ENCODE peak calls at places on chromosomes 3 and 15, in four cellular contexts. Z, L, M and F are unnamed samples. For H3K27me3, the result is how much of the 10 kb centered on the place peaks cover.

GRCh38 chr15:74725241-74725774 is at the start of gene CYP1A1:
- DNase-seq in Z (peak), L (peak), M (no peak), F (peak)

GRCh38 chr3:188956839-188957489 is 214.8 kb upstream of the TPRG1 start:
- DNase-seq in Z (peak), L (peak), M (no peak), F (no peak)

GRCh38 chr3:64331605-64332004 is 106.3 kb upstream of the PRICKLE2 start:
- DNase-seq in Z (no peak), L (no peak), M (no peak), F (no peak)

GRCh38 chr3:69249001-69249400 is 126.6 kb upstream of the LMOD3 start:
- DNase-seq in Z (no peak), L (no peak), M (no peak), F (no peak)

GRCh38 chr15:28023933-28024888 is 74.9 kb downstream of the OCA2 start:
- DNase-seq in Z (no peak), L (no peak), M (no peak), F (no peak)

GRCh38 chr15:32855942-32856341 is 138.1 kb downstream of the GREM1 start:
- DNase-seq in Z (no peak), L (peak), M (peak), F (no peak)

GRCh38 chr3:29144807-29145206 is 136.1 kb upstream of the RBMS3 start:
- DNase-seq in Z (peak), L (peak), M (peak), F (peak)

GRCh38 chr15:78730955-78731354 is 80.3 kb downstream of the ADAMTS7 start:
- DNase-seq in Z (no peak), L (no peak), M (no peak), F (no peak)

GRCh38 chr15:67148196-67148701 is 82.8 kb downstream of the SMAD3 start:
- DNase-seq in Z (no peak), L (peak), M (no peak), F (no peak)

GRCh38 chr15:35545316-35545824 is 595 bp downstream of the DPH6 start:
- DNase-seq in Z (no peak), L (peak), M (peak), F (peak)

GRCh38 chr15:40190591-40190990 is 29.7 kb downstream of the BUB1B start:
- DNase-seq in Z (no peak), L (peak), M (peak), F (no peak)

GRCh38 chr3:107986505-107986904 is 104.3 kb downstream of the CD47 start:
- DNase-seq in Z (no peak), L (no peak), M (no peak), F (no peak)

GRCh38 chr15:57146394-57147140 is 228.1 kb downstream of the TCF12 start:
- DNase-seq in Z (peak), L (peak), M (no peak), F (no peak)

GRCh38 chr15:47717036-47717611 is at the start of gene SEMA6D:
- DNase-seq in Z (peak), L (peak), M (peak), F (peak)

GRCh38 chr3:120022729-120023128 is 71.5 kb downstream of the GSK3B start:
- DNase-seq in Z (peak), L (no peak), M (no peak), F (no peak)

GRCh38 chr3:120587326-120587840 is 8.8 kb upstream of the NDUFB4 start:
- DNase-seq in Z (no peak), L (no peak), M (no peak), F (no peak)

GRCh38 chr3:143786229-143787199 is 61.8 kb downstream of the SLC9A9 start:
- DNase-seq in Z (no peak), L (no peak), M (no peak), F (no peak)

GRCh38 chr3:15241341-15241740 is 35.3 kb downstream of the CAPN7 start:
- DNase-seq in Z (peak), L (peak), M (no peak), F (peak)

GRCh38 chr3:133361011-133361410 is 38.8 kb upstream of the BFSP2 start:
- DNase-seq in Z (no peak), L (no peak), M (no peak), F (no peak)

GRCh38 chr15:48385031-48385430 is 53.8 kb downstream of the DUT start:
- DNase-seq in Z (no peak), L (no peak), M (no peak), F (no peak)

GRCh38 chr3:94928921-94929320 is 866.1 kb downstream of the NSUN3 start:
- DNase-seq in Z (no peak), L (peak), M (no peak), F (no peak)

GRCh38 chr3:28081533-28081947 is 159.9 kb upstream of the CMC1 start:
- DNase-seq in Z (no peak), L (no peak), M (no peak), F (no peak)

GRCh38 chr15:100879461-100880138 is at the start of gene ALDH1A3:
- DNase-seq in Z (peak), L (peak), M (peak), F (peak)

GRCh38 chr15:42059661-42060476 is 34.5 kb downstream of the PLA2G4D start:
- DNase-seq in Z (peak), L (peak), M (no peak), F (peak)

GRCh38 chr15:62874064-62874463 is 168.5 kb upstream of the TPM1 start:
- DNase-seq in Z (no peak), L (no peak), M (no peak), F (no peak)

GRCh38 chr3:177484206-177484605 is 286.9 kb upstream of the TBL1XR1 start:
- DNase-seq in Z (no peak), L (no peak), M (no peak), F (no peak)

GRCh38 chr3:106534206-106534605 is 665.4 kb upstream of the CBLB start:
- DNase-seq in Z (no peak), L (peak), M (no peak), F (no peak)

GRCh38 chr15:39077998-39078397 is 502.9 kb upstream of the THBS1 start:
- DNase-seq in Z (no peak), L (no peak), M (no peak), F (no peak)

GRCh38 chr15:39079296-39079834 is 501.5 kb upstream of the THBS1 start:
- DNase-seq in Z (no peak), L (peak), M (peak), F (no peak)

GRCh38 chr15:39075311-39075710 is 505.6 kb upstream of the THBS1 start:
- DNase-seq in Z (no peak), L (no peak), M (no peak), F (no peak)

GRCh38 chr15:39075756-39076341 is 505.0 kb upstream of the THBS1 start:
- DNase-seq in Z (no peak), L (no peak), M (no peak), F (no peak)

GRCh38 chr15:39074341-39074740 is 506.5 kb upstream of the THBS1 start:
- DNase-seq in Z (no peak), L (no peak), M (no peak), F (no peak)
- H3K27me3 ChIP-seq in Z (under half), L (under half), M (under half), F (under half)

DNA sequence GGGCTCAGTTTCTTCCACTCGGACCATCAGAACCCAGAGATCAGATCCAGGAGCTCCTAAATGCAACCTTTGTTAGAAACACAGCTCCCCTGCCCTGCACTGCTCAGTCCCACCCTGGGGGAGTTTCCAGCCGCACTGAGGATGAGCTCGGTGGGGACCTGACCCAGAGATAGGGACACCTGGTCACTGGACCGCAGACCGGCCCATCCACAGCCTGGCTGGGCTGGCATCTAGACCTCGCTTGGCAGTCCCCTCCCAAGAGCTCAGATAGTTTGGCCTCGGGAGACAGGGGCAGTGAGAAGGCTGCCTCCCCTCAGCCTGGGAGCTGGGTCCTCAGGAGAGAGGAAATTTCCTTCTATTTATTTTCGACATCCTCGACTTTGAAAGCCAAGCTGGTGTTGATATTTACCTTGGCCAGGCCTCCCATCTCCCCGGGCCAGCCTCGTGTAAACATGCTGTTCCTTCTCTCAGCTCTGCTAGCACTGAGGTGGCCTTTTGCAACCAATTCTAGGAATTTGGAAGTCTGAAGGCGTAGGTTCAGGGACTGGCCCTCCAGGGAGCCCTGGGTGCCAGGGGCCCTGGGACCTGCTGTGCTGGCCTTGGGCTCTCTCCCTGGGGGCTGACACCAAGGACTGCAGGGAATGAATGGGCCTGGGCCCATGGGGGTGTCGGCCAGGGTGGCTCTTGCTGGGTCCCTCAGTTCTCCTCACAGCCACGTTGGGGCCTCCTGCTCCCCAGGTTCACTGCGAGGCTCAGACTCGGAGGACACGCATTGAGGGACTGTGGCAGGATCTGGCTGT is 90.1 kb downstream of the VGLL4 start:
- DNase-seq in Z (no peak), L (no peak), M (no peak), F (no peak)
- TF ChIP-seq CTCF in Z (no peak), L (no peak), M (no peak), F (no peak)

DNA sequence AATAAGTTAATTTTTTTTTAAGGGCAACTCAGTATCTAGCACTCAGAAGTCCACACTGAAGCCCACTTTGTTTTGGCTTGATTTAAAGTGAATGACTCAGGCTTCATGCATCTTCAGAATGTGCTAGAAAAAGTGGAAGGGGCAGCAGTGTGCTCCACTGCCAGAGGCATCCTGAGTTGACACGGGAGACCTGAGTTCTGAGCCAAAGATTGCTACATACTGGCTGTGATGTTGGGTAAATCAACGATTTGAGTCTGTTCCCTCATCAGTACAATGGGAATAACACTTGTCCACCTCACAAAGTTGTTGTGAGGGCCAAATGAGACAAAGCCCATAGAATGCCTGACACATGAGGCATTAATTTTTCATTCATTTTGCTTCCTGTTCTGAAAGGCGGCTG is 19.0 kb downstream of the TMEM43 start:
- DNase-seq in Z (no peak), L (peak), M (peak), F (no peak)
- H3K4me3 ChIP-seq in Z (no peak), L (peak), M (no peak), F (no peak)

DNA sequence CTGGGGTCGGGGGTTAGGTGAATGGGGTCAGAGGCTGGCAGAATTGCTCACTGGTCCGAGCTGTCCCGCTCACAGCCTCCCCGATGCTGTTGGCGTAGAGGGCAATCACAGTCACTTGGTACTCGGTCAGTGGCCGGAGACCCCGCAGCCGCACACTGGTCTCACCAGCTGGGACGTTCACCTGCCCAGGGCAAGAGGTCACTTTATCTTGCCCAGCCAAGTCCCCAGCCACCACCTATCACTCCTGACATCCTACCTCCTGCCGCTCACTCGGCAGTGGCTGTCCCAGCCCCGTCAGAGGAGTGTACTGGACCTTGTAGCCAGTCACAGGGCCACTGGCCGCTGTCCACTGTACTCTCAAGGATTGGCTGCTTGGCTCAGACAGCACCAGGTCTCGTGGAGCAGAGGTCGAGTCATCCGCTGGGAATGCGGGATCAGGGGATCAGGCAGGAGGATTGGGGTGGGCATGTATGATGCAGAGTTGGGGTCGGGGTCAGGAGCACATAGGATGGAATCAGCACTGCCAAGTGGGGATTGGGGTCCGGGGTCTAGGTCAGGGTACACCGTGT is 2.5 kb downstream of the COL7A1 start:
- DNase-seq in Z (no peak), L (no peak), M (no peak), F (no peak)
- H3K27me3 ChIP-seq in Z (under half), L (under half), M (under half), F (under half)

GRCh38 chr3:195526492-195526891 is 16.6 kb downstream of the PPP1R2 start:
- DNase-seq in Z (no peak), L (no peak), M (no peak), F (no peak)
- TF ChIP-seq CTCF in Z (no peak), L (no peak), M (no peak), F (no peak)

GRCh38 chr3:127546517-127546916 is 44.0 kb downstream of the TPRA1 start:
- DNase-seq in Z (no peak), L (no peak), M (no peak), F (no peak)
- H3K4me3 ChIP-seq in Z (no peak), L (no peak), M (no peak), F (no peak)

DNA sequence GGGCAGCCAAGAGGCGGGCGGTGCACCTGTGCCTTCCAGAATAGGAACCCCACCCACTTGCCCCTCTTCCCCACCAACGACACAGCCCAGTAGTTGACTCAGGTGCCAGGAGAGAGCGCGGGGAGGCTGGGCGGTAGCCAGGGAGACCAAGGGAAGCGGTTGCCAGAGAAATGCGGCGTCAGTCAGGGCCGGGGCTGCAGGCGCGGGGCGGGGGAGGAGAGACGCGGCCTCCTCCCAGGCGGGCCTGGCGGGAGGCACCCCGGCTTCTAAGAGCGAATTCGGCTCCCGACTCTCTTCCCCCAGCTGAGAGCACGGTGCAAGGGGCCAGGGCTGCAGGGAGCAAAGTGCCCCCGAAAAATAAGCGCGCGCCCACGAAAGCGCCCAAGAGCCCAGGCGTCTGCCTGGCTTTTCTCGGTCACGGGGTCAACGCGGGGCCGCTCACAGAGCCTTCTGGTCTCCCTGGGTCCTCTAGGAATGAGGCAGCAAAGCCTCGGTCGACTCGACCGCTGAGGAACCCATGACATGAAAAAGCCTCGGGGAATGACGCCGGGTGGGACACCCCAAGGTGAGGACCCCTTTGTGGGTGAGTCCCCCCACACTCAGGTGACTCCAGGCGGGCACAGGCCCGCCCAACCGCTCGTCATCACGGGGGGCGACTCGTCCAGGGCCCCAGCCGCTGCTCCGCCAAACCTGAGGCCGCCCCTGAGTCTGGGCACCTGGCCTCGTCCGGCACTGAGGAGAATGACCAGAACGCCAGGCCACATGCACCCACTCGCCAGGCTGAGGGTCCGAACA is 716 bp downstream of the CPEB1 start:
- DNase-seq in Z (peak), L (no peak), M (no peak), F (no peak)
- H3K27me3 ChIP-seq in Z (half or more), L (under half), M (under half), F (under half)